ENCODE peak calls at places on chromosomes 1 and 21, in six cellular contexts. One of them, this sample, is unnamed.

GRCh38 chr1:160672789-160673695 is 26.2 kb upstream of the SLAMF1 start:
- DNase-seq in tibial nerve: no peak
- DNase-seq in GM12891: no peak
- DNase-seq in stomach: no peak
- DNase-seq in GM12892: no peak
- DNase-seq in gastrocnemius medialis: no peak
- DNase-seq in this sample: no peak

GRCh38 chr1:28056129-28056925 is 32.1 kb downstream of the EYA3 start:
- DNase-seq in tibial nerve: no peak
- DNase-seq in GM12891: no peak
- DNase-seq in stomach: no peak
- DNase-seq in GM12892: no peak
- DNase-seq in gastrocnemius medialis: no peak
- DNase-seq in this sample: no peak

GRCh38 chr1:108117908-108118902 is 81.9 kb downstream of the SLC25A24 start:
- DNase-seq in tibial nerve: no peak
- DNase-seq in GM12891: no peak
- DNase-seq in stomach: no peak
- DNase-seq in GM12892: no peak
- DNase-seq in gastrocnemius medialis: no peak
- DNase-seq in this sample: peak; percentile 77

GRCh38 chr21:43825610-43825935 is 36.2 kb downstream of the RRP1 start:
- DNase-seq in tibial nerve: no peak
- DNase-seq in GM12891: no peak
- DNase-seq in stomach: no peak
- DNase-seq in GM12892: no peak
- DNase-seq in gastrocnemius medialis: no peak
- DNase-seq in this sample: no peak

GRCh38 chr21:27418338-27418737 is 451.4 kb upstream of the ADAMTS5 start:
- DNase-seq in tibial nerve: no peak
- DNase-seq in GM12891: no peak
- DNase-seq in stomach: no peak
- DNase-seq in GM12892: no peak
- DNase-seq in gastrocnemius medialis: no peak
- DNase-seq in this sample: no peak

GRCh38 chr1:234862944-234863515 is 253.1 kb upstream of the IRF2BP2 start:
- DNase-seq in tibial nerve: peak; percentile 62
- DNase-seq in GM12891: no peak
- DNase-seq in stomach: peak; percentile 69
- DNase-seq in GM12892: no peak
- DNase-seq in gastrocnemius medialis: peak; percentile 51
- DNase-seq in this sample: peak; percentile 84

GRCh38 chr1:225445644-225446297 is 17.9 kb upstream of the LBR start:
- DNase-seq in tibial nerve: no peak
- DNase-seq in GM12891: no peak
- DNase-seq in stomach: no peak
- DNase-seq in GM12892: no peak
- DNase-seq in gastrocnemius medialis: no peak
- DNase-seq in this sample: peak; percentile 6

GRCh38 chr21:33451634-33452071 is 28.1 kb downstream of the TMEM50B start:
- DNase-seq in tibial nerve: no peak
- DNase-seq in GM12891: no peak
- DNase-seq in stomach: peak; percentile 51
- DNase-seq in GM12892: no peak
- DNase-seq in gastrocnemius medialis: no peak
- DNase-seq in this sample: peak; percentile 3

GRCh38 chr1:160993544-160993943 is 27.4 kb downstream of the F11R start:
- DNase-seq in tibial nerve: no peak
- DNase-seq in GM12891: no peak
- DNase-seq in stomach: no peak
- DNase-seq in GM12892: no peak
- DNase-seq in gastrocnemius medialis: no peak
- DNase-seq in this sample: peak; percentile 27

GRCh38 chr1:30853350-30853749 is 55.2 kb downstream of the SDC3 start:
- DNase-seq in tibial nerve: no peak
- DNase-seq in GM12891: no peak
- DNase-seq in stomach: no peak
- DNase-seq in GM12892: no peak
- DNase-seq in gastrocnemius medialis: no peak
- DNase-seq in this sample: no peak

GRCh38 chr1:157487430-157487829 is 64.9 kb downstream of the FCRL5 start:
- DNase-seq in tibial nerve: no peak
- DNase-seq in GM12891: no peak
- DNase-seq in stomach: no peak
- DNase-seq in GM12892: no peak
- DNase-seq in gastrocnemius medialis: no peak
- DNase-seq in this sample: no peak

GRCh38 chr1:12416101-12416500 is 186.3 kb downstream of the VPS13D start:
- DNase-seq in tibial nerve: no peak
- DNase-seq in GM12891: no peak
- DNase-seq in stomach: no peak
- DNase-seq in GM12892: no peak
- DNase-seq in gastrocnemius medialis: no peak
- DNase-seq in this sample: no peak

GRCh38 chr1:35932158-35932636 is 1.3 kb downstream of the AGO3 start:
- DNase-seq in tibial nerve: no peak
- DNase-seq in GM12891: no peak
- DNase-seq in stomach: no peak
- DNase-seq in GM12892: no peak
- DNase-seq in gastrocnemius medialis: no peak
- DNase-seq in this sample: no peak

GRCh38 chr1:225876900-225877510 is 5.2 kb downstream of the TMEM63A start:
- DNase-seq in tibial nerve: no peak
- DNase-seq in GM12891: no peak
- DNase-seq in stomach: no peak
- DNase-seq in GM12892: no peak
- DNase-seq in gastrocnemius medialis: no peak
- DNase-seq in this sample: no peak

GRCh38 chr1:214003233-214003632 is 15.5 kb downstream of the PROX1 start:
- DNase-seq in tibial nerve: no peak
- DNase-seq in GM12891: no peak
- DNase-seq in stomach: no peak
- DNase-seq in GM12892: no peak
- DNase-seq in gastrocnemius medialis: no peak
- DNase-seq in this sample: no peak

GRCh38 chr1:152182431-152182830 is 23.4 kb upstream of the RPTN start:
- DNase-seq in tibial nerve: no peak
- DNase-seq in GM12891: no peak
- DNase-seq in stomach: no peak
- DNase-seq in GM12892: no peak
- DNase-seq in gastrocnemius medialis: no peak
- DNase-seq in this sample: no peak

GRCh38 chr1:178613271-178613945 is 100.5 kb downstream of the TEX35 start:
- DNase-seq in tibial nerve: no peak
- DNase-seq in GM12891: no peak
- DNase-seq in stomach: no peak
- DNase-seq in GM12892: no peak
- DNase-seq in gastrocnemius medialis: no peak
- DNase-seq in this sample: no peak

GRCh38 chr1:68217060-68217554 is 15.2 kb downstream of the WLS start:
- DNase-seq in tibial nerve: no peak
- DNase-seq in GM12891: no peak
- DNase-seq in stomach: no peak
- DNase-seq in GM12892: no peak
- DNase-seq in gastrocnemius medialis: no peak
- DNase-seq in this sample: no peak

GRCh38 chr1:19427087-19427781 is 58.1 kb downstream of the CAPZB start:
- DNase-seq in tibial nerve: no peak
- DNase-seq in GM12891: no peak
- DNase-seq in stomach: no peak
- DNase-seq in GM12892: no peak
- DNase-seq in gastrocnemius medialis: no peak
- DNase-seq in this sample: no peak

GRCh38 chr1:57307382-57307781 is 116.5 kb downstream of the DAB1 start:
- DNase-seq in tibial nerve: no peak
- DNase-seq in GM12891: peak; percentile 6
- DNase-seq in stomach: no peak
- DNase-seq in GM12892: peak; percentile 13
- DNase-seq in gastrocnemius medialis: no peak
- DNase-seq in this sample: no peak

GRCh38 chr1:230087034-230087721 is 20.1 kb downstream of the GALNT2 start:
- DNase-seq in tibial nerve: no peak
- DNase-seq in GM12891: no peak
- DNase-seq in stomach: no peak
- DNase-seq in GM12892: no peak
- DNase-seq in gastrocnemius medialis: no peak
- DNase-seq in this sample: no peak

GRCh38 chr1:204623365-204623893 is 62.1 kb downstream of the LRRN2 start:
- DNase-seq in tibial nerve: no peak
- DNase-seq in GM12891: no peak
- DNase-seq in stomach: no peak
- DNase-seq in GM12892: no peak
- DNase-seq in gastrocnemius medialis: no peak
- DNase-seq in this sample: peak; percentile 44

GRCh38 chr1:236148471-236148847 is 6.1 kb downstream of the GPR137B start:
- DNase-seq in tibial nerve: no peak
- DNase-seq in GM12891: no peak
- DNase-seq in stomach: no peak
- DNase-seq in GM12892: no peak
- DNase-seq in gastrocnemius medialis: no peak
- DNase-seq in this sample: peak; percentile 32

GRCh38 chr1:94720091-94720793 is 99.9 kb upstream of the SLC44A3 start:
- DNase-seq in tibial nerve: no peak
- DNase-seq in GM12891: peak; percentile 50
- DNase-seq in stomach: no peak
- DNase-seq in GM12892: peak; percentile 37
- DNase-seq in gastrocnemius medialis: no peak
- DNase-seq in this sample: peak; percentile 23

GRCh38 chr1:204286841-204287387 is 72.8 kb downstream of the PLEKHA6 start:
- DNase-seq in tibial nerve: peak; percentile 34
- DNase-seq in GM12891: no peak
- DNase-seq in stomach: peak; percentile 85
- DNase-seq in GM12892: no peak
- DNase-seq in gastrocnemius medialis: no peak
- DNase-seq in this sample: no peak

DNA sequence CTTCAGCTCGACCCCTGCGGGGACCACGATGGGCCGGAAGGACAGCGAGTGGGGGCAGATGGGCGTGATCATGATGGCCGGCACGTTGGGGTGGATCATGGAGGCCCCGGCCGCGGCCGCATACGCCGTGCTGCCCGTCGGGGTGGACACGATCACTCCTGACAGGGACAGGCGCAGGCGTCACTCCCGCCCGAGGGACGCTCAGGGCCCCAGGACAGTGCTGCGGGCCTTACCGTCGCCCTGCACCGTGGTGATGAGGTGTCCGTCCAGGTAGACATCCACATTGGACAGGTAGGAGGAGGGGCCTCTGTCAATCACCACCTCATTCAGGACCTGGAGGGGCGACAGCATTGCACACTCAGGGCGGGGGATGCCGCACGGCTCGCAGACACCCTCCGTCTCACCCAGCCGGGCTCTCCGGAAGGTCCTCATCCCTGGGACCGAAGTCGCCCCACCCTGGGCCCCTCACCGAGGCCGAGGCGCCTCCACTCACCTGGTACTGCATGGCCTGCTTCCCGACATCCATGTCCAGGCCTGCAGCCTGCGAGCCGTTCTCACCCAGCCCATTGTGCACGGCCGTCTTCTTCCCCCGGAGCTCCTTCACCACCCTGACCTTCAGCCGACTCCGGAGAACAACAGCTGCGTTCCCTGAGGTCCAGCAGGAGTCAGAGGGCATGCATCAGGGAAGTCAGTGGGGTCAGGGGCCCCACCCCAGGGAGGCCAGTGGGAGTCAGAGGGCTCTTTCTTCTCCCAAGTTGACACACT is 24.0 kb downstream of the NADK start:
- DNase-seq in tibial nerve: no peak
- DNase-seq in GM12891: no peak
- DNase-seq in stomach: no peak
- DNase-seq in GM12892: no peak
- DNase-seq in gastrocnemius medialis: no peak
- DNase-seq in this sample: no peak
- TF ChIP-seq POLR2A in tibial nerve: no peak
- TF ChIP-seq POLR2A in GM12891: no peak
- TF ChIP-seq POLR2A in stomach: no peak
- TF ChIP-seq POLR2A in GM12892: no peak
- TF ChIP-seq POLR2A in gastrocnemius medialis: no peak
- TF ChIP-seq POLR2A in this sample: no peak

GRCh38 chr1:112477550-112477949 is 31.2 kb upstream of the WNT2B start:
- DNase-seq in tibial nerve: no peak
- DNase-seq in GM12891: no peak
- DNase-seq in stomach: no peak
- DNase-seq in GM12892: no peak
- DNase-seq in gastrocnemius medialis: no peak
- DNase-seq in this sample: no peak

GRCh38 chr1:112466078-112466660 is 42.6 kb upstream of the WNT2B start:
- DNase-seq in tibial nerve: peak; percentile 97
- DNase-seq in GM12891: peak; percentile 50
- DNase-seq in stomach: peak; percentile 95
- DNase-seq in GM12892: peak; percentile 53
- DNase-seq in gastrocnemius medialis: peak; percentile 85
- DNase-seq in this sample: peak; percentile 96

GRCh38 chr1:112472142-112472541 is 36.6 kb upstream of the WNT2B start:
- DNase-seq in tibial nerve: no peak
- DNase-seq in GM12891: no peak
- DNase-seq in stomach: no peak
- DNase-seq in GM12892: no peak
- DNase-seq in gastrocnemius medialis: no peak
- DNase-seq in this sample: no peak
- TF ChIP-seq POLR2A in tibial nerve: no peak
- TF ChIP-seq POLR2A in GM12891: no peak
- TF ChIP-seq POLR2A in stomach: no peak
- TF ChIP-seq POLR2A in GM12892: no peak
- TF ChIP-seq POLR2A in gastrocnemius medialis: no peak
- TF ChIP-seq POLR2A in this sample: no peak

GRCh38 chr1:89025928-89026327 is 3.3 kb upstream of the GBP3 start:
- DNase-seq in tibial nerve: no peak
- DNase-seq in GM12891: no peak
- DNase-seq in stomach: no peak
- DNase-seq in GM12892: no peak
- DNase-seq in gastrocnemius medialis: no peak
- DNase-seq in this sample: no peak

GRCh38 chr1:89023026-89023425 is 360 bp upstream of the GBP3 start:
- DNase-seq in tibial nerve: no peak
- DNase-seq in GM12891: no peak
- DNase-seq in stomach: no peak
- DNase-seq in GM12892: no peak
- DNase-seq in gastrocnemius medialis: no peak
- DNase-seq in this sample: no peak

GRCh38 chr1:89022167-89022959 is at the start of gene GBP3:
- DNase-seq in tibial nerve: no peak
- DNase-seq in GM12891: no peak
- DNase-seq in stomach: no peak
- DNase-seq in GM12892: no peak
- DNase-seq in gastrocnemius medialis: no peak
- DNase-seq in this sample: no peak
- TF ChIP-seq POLR2A in tibial nerve: no peak
- TF ChIP-seq POLR2A in GM12891: no peak
- TF ChIP-seq POLR2A in stomach: no peak
- TF ChIP-seq POLR2A in GM12892: no peak
- TF ChIP-seq POLR2A in gastrocnemius medialis: no peak
- TF ChIP-seq POLR2A in this sample: no peak

DNA sequence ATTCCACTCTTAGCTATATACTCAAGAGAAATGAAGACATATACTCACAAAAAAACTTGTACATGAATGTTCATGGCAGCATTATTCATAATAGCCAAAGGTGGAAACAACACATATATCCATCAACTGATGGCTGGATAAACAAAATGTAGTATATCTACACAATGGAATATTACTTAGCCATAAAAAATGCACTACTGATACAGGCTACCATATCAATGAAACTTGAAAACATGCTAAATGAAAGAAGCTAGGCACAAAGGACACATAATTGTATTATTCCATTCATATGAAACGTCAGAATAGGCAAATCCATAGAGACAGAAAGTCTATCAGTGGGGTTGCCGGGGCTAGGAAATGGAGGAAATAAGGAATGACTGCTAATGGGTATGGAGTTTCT is 67.3 kb downstream of the NUP210L start:
- DNase-seq in tibial nerve: no peak
- DNase-seq in GM12891: no peak
- DNase-seq in stomach: no peak
- DNase-seq in GM12892: no peak
- DNase-seq in gastrocnemius medialis: no peak
- DNase-seq in this sample: no peak
- TF ChIP-seq POLR2A in tibial nerve: no peak
- TF ChIP-seq POLR2A in GM12891: no peak
- TF ChIP-seq POLR2A in stomach: no peak
- TF ChIP-seq POLR2A in GM12892: no peak
- TF ChIP-seq POLR2A in gastrocnemius medialis: no peak
- TF ChIP-seq POLR2A in this sample: no peak

This sample was measured in adrenal gland.